ENCODE peak calls at places on chromosomes 2 and 18, in nine cellular contexts. Q is activated naive CD8-positive, alpha-beta T cell treated with anti-CD3 and anti-CD28 coated beads, Interleukin-2, amount 50 U/mL, for 24 hours; H is heart right ventricle; K is left cardiac atrium; J is upper lobe of right lung; C is aorta; N is stimulated activated naive CD8-positive, alpha-beta T cell treated with anti-CD3 and anti-CD28 coated beads, Interleukin-15, Interleukin-2, amounts not matched to agents 100 U/mL and 50 U/mL, for 24 hours; I is RWPE2; X is activated CD8-positive, alpha-beta memory T cell treated with anti-CD3 and anti-CD28 coated beads, Interleukin-2, amount 10 ng/mL, durations not matched to agents 7 days and 5 days. S is an unnamed sample.
A peak's percentile ranks its signal among the peaks of the same experiment; 100 is the strongest.

GRCh38 chr18:75221902-75222301 is 11.3 kb downstream of the TSHZ1 start:
- ATAC-seq in Q (no peak), H (no peak), K (no peak), J (no peak), C (no peak), N (no peak), I (no peak), X (peak; percentile 47), S (no peak)

GRCh38 chr2:123808243-123808642 is 216.8 kb upstream of the CNTNAP5 start:
- ATAC-seq in Q (no peak), H (no peak), K (no peak), J (no peak), C (no peak), N (no peak), I (no peak), X (no peak), S (no peak)

GRCh38 chr2:106859498-106859897 is 26.5 kb downstream of the ST6GAL2 start:
- ATAC-seq in Q (no peak), H (no peak), K (no peak), J (no peak), C (no peak), N (no peak), I (no peak), X (no peak), S (no peak)

GRCh38 chr2:38106420-38107182 is 30.6 kb upstream of the CYP1B1 start:
- ATAC-seq in Q (peak; percentile 84), H (peak; percentile 84), K (peak; percentile 75), J (peak; percentile 70), C (no peak), N (peak; percentile 72), I (peak; percentile 79), X (peak; percentile 33), S (no peak)

GRCh38 chr2:23009545-23010149 is 375.3 kb upstream of the KLHL29 start:
- ATAC-seq in Q (no peak), H (peak; percentile 59), K (peak; percentile 97), J (peak; percentile 58), C (peak; percentile 39), N (no peak), I (peak; percentile 72), X (no peak), S (peak; percentile 86)

GRCh38 chr2:109124982-109125594 is 3.9 kb upstream of the SH3RF3 start:
- ATAC-seq in Q (no peak), H (no peak), K (no peak), J (no peak), C (no peak), N (no peak), I (no peak), X (no peak), S (no peak)

GRCh38 chr2:121856358-121856757 is 100.9 kb downstream of the TSN start:
- ATAC-seq in Q (no peak), H (no peak), K (peak; percentile 69), J (no peak), C (no peak), N (no peak), I (no peak), X (no peak), S (no peak)

GRCh38 chr2:172623249-172623965 is 67.5 kb downstream of the PDK1 start:
- ATAC-seq in Q (no peak), H (no peak), K (peak; percentile 69), J (no peak), C (peak; percentile 65), N (no peak), I (no peak), X (no peak), S (no peak)

GRCh38 chr2:96802281-96802595 is 13.8 kb upstream of the CNNM3 start:
- ATAC-seq in Q (peak; percentile 43), H (no peak), K (no peak), J (peak; percentile 77), C (no peak), N (no peak), I (no peak), X (peak; percentile 27), S (no peak)

GRCh38 chr2:241886840-241887447 is 17.4 kb downstream of the RTP5 start:
- ATAC-seq in Q (no peak), H (no peak), K (no peak), J (no peak), C (no peak), N (no peak), I (no peak), X (no peak), S (no peak)

GRCh38 chr2:24402242-24403092 is 42.1 kb upstream of the ITSN2 start:
- ATAC-seq in Q (no peak), H (no peak), K (peak; percentile 12), J (peak; percentile 51), C (no peak), N (no peak), I (peak; percentile 41), X (no peak), S (no peak)

GRCh38 chr18:8367217-8367988 is 241.8 kb upstream of the RAB12 start:
- ATAC-seq in Q (no peak), H (peak; percentile 70), K (peak; percentile 60), J (peak; percentile 90), C (peak; percentile 61), N (no peak), I (peak; percentile 57), X (peak; percentile 23), S (no peak)

GRCh38 chr2:168614291-168615018 is 158.4 kb downstream of the CERS6 start:
- ATAC-seq in Q (no peak), H (no peak), K (no peak), J (peak; percentile 20), C (no peak), N (no peak), I (peak; percentile 97), X (no peak), S (no peak)

GRCh38 chr2:219733106-219733505 is 105.7 kb downstream of the SLC4A3 start:
- ATAC-seq in Q (no peak), H (no peak), K (no peak), J (no peak), C (no peak), N (no peak), I (peak; percentile 49), X (no peak), S (no peak)

GRCh38 chr18:48676756-48677368 is 138.0 kb downstream of the CTIF start:
- ATAC-seq in Q (peak; percentile 47), H (peak; percentile 33), K (peak; percentile 3), J (peak; percentile 64), C (peak; percentile 61), N (peak; percentile 62), I (peak; percentile 22), X (peak; percentile 62), S (peak; percentile 35)

GRCh38 chr18:50747849-50748242 is 72.0 kb downstream of the MRO start:
- ATAC-seq in Q (no peak), H (no peak), K (no peak), J (no peak), C (no peak), N (no peak), I (no peak), X (no peak), S (no peak)

S was measured in gastroesophageal sphincter.